ENCODE peak calls at places on chromosomes 7 and 10, in seven cellular contexts. Q, L, X, F, K, N and Z are unnamed samples.

GRCh38 chr7:96654630-96655188 is 54.9 kb downstream of the SEM1 start:
- DNase-seq in Q (no peak), L (no peak), X (peak), F (no peak), K (no peak), N (peak), Z (no peak)

GRCh38 chr7:46838463-46838862 is 743.4 kb downstream of the TNS3 start:
- DNase-seq in Q (no peak), L (no peak), X (no peak), F (no peak), K (no peak), N (no peak), Z (no peak)

GRCh38 chr7:158449942-158450341 is 137.7 kb downstream of the PTPRN2 start:
- DNase-seq in Q (no peak), L (no peak), X (no peak), F (no peak), K (no peak), N (no peak), Z (no peak)

GRCh38 chr7:137670521-137671064 is 176.2 kb downstream of the DGKI start:
- DNase-seq in Q (no peak), L (no peak), X (no peak), F (peak), K (no peak), N (no peak), Z (no peak)

GRCh38 chr10:80694930-80695329 is 157.2 kb downstream of the SH2D4B start:
- DNase-seq in Q (no peak), L (no peak), X (no peak), F (no peak), K (no peak), N (no peak), Z (no peak)

GRCh38 chr10:92045641-92046106 is 122.1 kb downstream of the BTAF1 start:
- DNase-seq in Q (no peak), L (peak), X (no peak), F (no peak), K (no peak), N (no peak), Z (no peak)

GRCh38 chr7:110418651-110419270 is 672.2 kb upstream of the LRRN3 start:
- DNase-seq in Q (no peak), L (peak), X (no peak), F (no peak), K (no peak), N (no peak), Z (peak)

GRCh38 chr10:71795248-71795647 is 21.9 kb upstream of the VSIR start:
- DNase-seq in Q (no peak), L (peak), X (no peak), F (peak), K (no peak), N (no peak), Z (no peak)

GRCh38 chr7:90709501-90710465 is 113.7 kb downstream of the CDK14 start:
- DNase-seq in Q (no peak), L (peak), X (no peak), F (peak), K (peak), N (no peak), Z (no peak)

GRCh38 chr10:80772596-80772995 is 234.9 kb downstream of the SH2D4B start:
- DNase-seq in Q (no peak), L (no peak), X (no peak), F (no peak), K (no peak), N (no peak), Z (no peak)

GRCh38 chr7:91759205-91759863 is 121.2 kb downstream of the MTERF1 start:
- DNase-seq in Q (no peak), L (peak), X (no peak), F (peak), K (peak), N (no peak), Z (no peak)

GRCh38 chr7:81260152-81260551 is 341.3 kb upstream of the SEMA3C start:
- DNase-seq in Q (no peak), L (no peak), X (no peak), F (peak), K (no peak), N (no peak), Z (peak)

GRCh38 chr7:30684351-30684750 is 2.1 kb upstream of the CRHR2 start:
- DNase-seq in Q (no peak), L (no peak), X (no peak), F (no peak), K (no peak), N (no peak), Z (no peak)

GRCh38 chr10:104076743-104077160 is 8.9 kb downstream of the COL17A1 start:
- DNase-seq in Q (no peak), L (peak), X (peak), F (peak), K (no peak), N (peak), Z (peak)

GRCh38 chr10:63206997-63207952 is 74.1 kb downstream of the NRBF2 start:
- DNase-seq in Q (no peak), L (no peak), X (peak), F (peak), K (no peak), N (no peak), Z (no peak)

GRCh38 chr10:51389415-51390342 is 309.7 kb downstream of the CSTF2T start:
- DNase-seq in Q (peak), L (peak), X (peak), F (peak), K (peak), N (no peak), Z (no peak)

GRCh38 chr10:89582022-89582421 is 46.6 kb upstream of the SLC16A12 start:
- DNase-seq in Q (no peak), L (no peak), X (no peak), F (no peak), K (no peak), N (no peak), Z (no peak)

GRCh38 chr10:31359979-31360378 is 41.0 kb downstream of the ZEB1 start:
- DNase-seq in Q (no peak), L (no peak), X (no peak), F (no peak), K (no peak), N (no peak), Z (peak)

GRCh38 chr7:120996333-120996982 is 7.9 kb downstream of the CPED1 start:
- DNase-seq in Q (peak), L (peak), X (peak), F (peak), K (peak), N (peak), Z (peak)

GRCh38 chr10:126417220-126417825 is 29.0 kb upstream of the ADAM12 start:
- DNase-seq in Q (no peak), L (no peak), X (no peak), F (no peak), K (no peak), N (no peak), Z (no peak)

GRCh38 chr7:73717025-73717807 is 2.3 kb downstream of the STX1A start:
- DNase-seq in Q (no peak), L (no peak), X (no peak), F (peak), K (no peak), N (no peak), Z (no peak)

GRCh38 chr7:2937701-2938513 is 93.8 kb upstream of the GNA12 start:
- DNase-seq in Q (peak), L (no peak), X (no peak), F (no peak), K (no peak), N (no peak), Z (no peak)

GRCh38 chr7:2721842-2722241 is 33.8 kb downstream of the AMZ1 start:
- DNase-seq in Q (no peak), L (no peak), X (no peak), F (no peak), K (no peak), N (no peak), Z (no peak)

GRCh38 chr10:44986670-44987069 is 8.1 kb upstream of the DEPP1 start:
- DNase-seq in Q (no peak), L (no peak), X (no peak), F (no peak), K (no peak), N (no peak), Z (no peak)

GRCh38 chr7:70415179-70415972 is 716.6 kb upstream of the GALNT17 start:
- DNase-seq in Q (no peak), L (no peak), X (no peak), F (no peak), K (no peak), N (no peak), Z (no peak)

GRCh38 chr7:30931927-30932540 is 20.4 kb downstream of the AQP1 start:
- DNase-seq in Q (no peak), L (no peak), X (no peak), F (no peak), K (peak), N (no peak), Z (no peak)

GRCh38 chr10:84537447-84537931 is 209.1 kb downstream of the CCSER2 start:
- DNase-seq in Q (peak), L (peak), X (peak), F (peak), K (peak), N (peak), Z (peak)

GRCh38 chr7:120021085-120021484 is 251.9 kb upstream of the KCND2 start:
- DNase-seq in Q (no peak), L (no peak), X (no peak), F (peak), K (no peak), N (no peak), Z (no peak)